ENCODE peak calls at places on chromosomes 6 and 20, in nine cellular contexts. W is mucosa of descending colon; P is GM20000; B is CD4-positive, CD25-positive, alpha-beta regulatory T cell; U is body of pancreas; V is activated naive CD8-positive, alpha-beta T cell treated with anti-CD3 and anti-CD28 coated beads, Interleukin-2, amount 50 U/mL, for 16 hours; E is ovary; A is AG20443; G is neuronal stem cell. F is an unnamed sample.

GRCh38 chr6:147390909-147391536 is 117.5 kb upstream of the SAMD5 start:
- DNase-seq in W (no peak), P (no peak), B (no peak), U (no peak), V (no peak), E (no peak), A (peak; percentile 15), G (peak; percentile 5), F (peak; percentile 43)

GRCh38 chr6:14818422-14818884 is 427.4 kb upstream of the JARID2 start:
- DNase-seq in W (peak; percentile 72), P (no peak), B (no peak), U (no peak), V (no peak), E (no peak), A (no peak), G (no peak), F (peak; percentile 80)

GRCh38 chr20:52150440-52151258 is 40.9 kb downstream of the ZFP64 start:
- DNase-seq in W (no peak), P (peak; percentile 71), B (no peak), U (no peak), V (no peak), E (no peak), A (peak; percentile 62), G (peak; percentile 17), F (peak; percentile 52)

GRCh38 chr6:106128981-106129761 is 43.0 kb downstream of the PRDM1 start:
- DNase-seq in W (no peak), P (no peak), B (no peak), U (no peak), V (no peak), E (no peak), A (peak; percentile 93), G (no peak), F (no peak)

GRCh38 chr6:107692351-107692750 is 131.8 kb downstream of the SCML4 start:
- DNase-seq in W (no peak), P (no peak), B (no peak), U (no peak), V (no peak), E (no peak), A (peak; percentile 49), G (no peak), F (no peak)

GRCh38 chr6:105573556-105573955 is 170.7 kb upstream of the PREP start:
- DNase-seq in W (no peak), P (no peak), B (no peak), U (no peak), V (no peak), E (no peak), A (no peak), G (no peak), F (no peak)

GRCh38 chr20:25508083-25508770 is 77.1 kb downstream of the NINL start:
- DNase-seq in W (no peak), P (no peak), B (no peak), U (peak; percentile 37), V (no peak), E (peak; percentile 71), A (peak; percentile 65), G (no peak), F (no peak)

GRCh38 chr6:6875818-6876470 is 231.8 kb upstream of the RREB1 start:
- DNase-seq in W (no peak), P (no peak), B (no peak), U (no peak), V (no peak), E (no peak), A (peak; percentile 92), G (no peak), F (no peak)

GRCh38 chr6:152129606-152130249 is 322.2 kb downstream of the ESR1 start:
- DNase-seq in W (no peak), P (no peak), B (no peak), U (no peak), V (no peak), E (peak; percentile 49), A (peak; percentile 67), G (no peak), F (no peak)

GRCh38 chr20:38985603-38986170 is 23.5 kb downstream of the DHX35 start:
- DNase-seq in W (no peak), P (no peak), B (no peak), U (no peak), V (no peak), E (no peak), A (peak; percentile 63), G (no peak), F (no peak)

GRCh38 chr20:46128310-46129151 is 10.4 kb downstream of the CD40 start:
- DNase-seq in W (no peak), P (no peak), B (no peak), U (peak; percentile 33), V (no peak), E (no peak), A (peak; percentile 70), G (peak; percentile 41), F (peak; percentile 52)

GRCh38 chr6:142700032-142700431 is 244.9 kb downstream of the HIVEP2 start:
- DNase-seq in W (no peak), P (peak; percentile 25), B (no peak), U (no peak), V (no peak), E (no peak), A (no peak), G (no peak), F (no peak)

GRCh38 chr6:13432526-13433218 is 54.7 kb downstream of the GFOD1 start:
- DNase-seq in W (no peak), P (no peak), B (no peak), U (no peak), V (no peak), E (no peak), A (no peak), G (no peak), F (no peak)

GRCh38 chr20:54633374-54633773 is 158.0 kb downstream of the DOK5 start:
- DNase-seq in W (no peak), P (peak; percentile 8), B (no peak), U (no peak), V (no peak), E (no peak), A (no peak), G (no peak), F (no peak)

GRCh38 chr6:116159782-116160524 is 34.0 kb upstream of the COL10A1 start:
- DNase-seq in W (no peak), P (no peak), B (no peak), U (no peak), V (no peak), E (no peak), A (no peak), G (no peak), F (no peak)

GRCh38 chr20:5797843-5798462 is 47.8 kb downstream of the SHLD1 start:
- DNase-seq in W (no peak), P (peak; percentile 67), B (no peak), U (no peak), V (no peak), E (no peak), A (no peak), G (no peak), F (no peak)

GRCh38 chr20:35561268-35561667 is 19.4 kb downstream of the ERGIC3 start:
- DNase-seq in W (peak; percentile 58), P (no peak), B (no peak), U (no peak), V (no peak), E (no peak), A (peak; percentile 73), G (peak; percentile 41), F (peak; percentile 40)

GRCh38 chr20:62285151-62285550 is 17.6 kb upstream of the ADRM1 start:
- DNase-seq in W (no peak), P (no peak), B (no peak), U (no peak), V (no peak), E (no peak), A (no peak), G (no peak), F (peak; percentile 46)

GRCh38 chr6:3481640-3482039 is 24.8 kb upstream of the SLC22A23 start:
- DNase-seq in W (no peak), P (no peak), B (no peak), U (no peak), V (no peak), E (no peak), A (no peak), G (no peak), F (no peak)

GRCh38 chr6:41442800-41443501 is 103.2 kb upstream of the FOXP4 start:
- DNase-seq in W (no peak), P (no peak), B (no peak), U (peak; percentile 21), V (no peak), E (peak; percentile 82), A (peak; percentile 54), G (no peak), F (peak; percentile 76)

GRCh38 chr20:4179545-4179944 is 164.2 kb upstream of the RNF24 start:
- DNase-seq in W (no peak), P (no peak), B (no peak), U (no peak), V (no peak), E (no peak), A (no peak), G (no peak), F (no peak)

GRCh38 chr20:34753706-34754461 is 49.7 kb downstream of the TP53INP2 start:
- DNase-seq in W (no peak), P (no peak), B (no peak), U (no peak), V (no peak), E (no peak), A (peak; percentile 25), G (no peak), F (no peak)

GRCh38 chr6:63475707-63476106 is 96.6 kb upstream of the LOC128125822 start:
- DNase-seq in W (no peak), P (no peak), B (no peak), U (no peak), V (no peak), E (no peak), A (no peak), G (no peak), F (no peak)

GRCh38 chr20:8213831-8214587 is 81.9 kb downstream of the PLCB1 start:
- DNase-seq in W (no peak), P (peak; percentile 32), B (no peak), U (no peak), V (no peak), E (no peak), A (no peak), G (no peak), F (no peak)

GRCh38 chr20:35008411-35009342 is 53.0 kb downstream of the MYH7B start:
- DNase-seq in W (no peak), P (no peak), B (no peak), U (peak; percentile 81), V (no peak), E (peak; percentile 62), A (peak; percentile 82), G (no peak), F (peak; percentile 40)

GRCh38 chr6:69096681-69097080 is 461.6 kb downstream of the ADGRB3 start:
- DNase-seq in W (no peak), P (no peak), B (no peak), U (no peak), V (no peak), E (no peak), A (no peak), G (no peak), F (no peak)

GRCh38 chr20:19757973-19758887 is at the start of gene RIN2:
- DNase-seq in W (peak; percentile 91), P (peak; percentile 30), B (no peak), U (peak; percentile 87), V (no peak), E (peak; percentile 91), A (peak; percentile 97), G (peak; percentile 92), F (peak; percentile 87)

GRCh38 chr6:39493174-39493573 is 170.7 kb upstream of the KCNK16 start:
- DNase-seq in W (no peak), P (no peak), B (no peak), U (no peak), V (no peak), E (no peak), A (no peak), G (no peak), F (no peak)

GRCh38 chr20:40568200-40568599 is 120.8 kb downstream of the MAFB start:
- DNase-seq in W (no peak), P (no peak), B (no peak), U (no peak), V (no peak), E (no peak), A (no peak), G (no peak), F (no peak)